ENCODE peak calls at places on chromosome 1, in ten cellular contexts. G is H4; F is NCI-H1105 treated with DMSO at 0.1 percent for 48 hours; W is NB4; Q is GM12891; Z is DMS 273 treated with DMSO at 0.1 percent for 48 hours; S is erythroblast; V is psoas muscle; K is H7; X is activated CD8-positive, alpha-beta memory T cell treated with anti-CD3 and anti-CD28 coated beads for 1 hour. H is an unnamed sample.
A peak's percentile ranks its signal among the peaks of the same experiment; 100 is the strongest.

GRCh38 chr1:57017201-57017600 is 51.4 kb upstream of the C8B start:
- DNase-seq in Z (no peak), F (no peak), G (no peak), W (no peak), Q (no peak), K (peak; percentile 28), X (no peak), S (no peak), V (no peak), H (no peak)

GRCh38 chr1:231629132-231629531 is 2.5 kb downstream of the DISC1 start:
- DNase-seq in Q (no peak), V (peak; percentile 43), Z (no peak), G (peak; percentile 62), X (no peak), K (no peak), F (no peak), W (peak; percentile 85), S (no peak), H (no peak)

GRCh38 chr1:104291156-104291555 is 541.5 kb downstream of the AMY1C start:
- DNase-seq in G (no peak), S (no peak), Z (no peak), F (no peak), X (no peak), K (no peak), Q (no peak), V (no peak), W (no peak), H (no peak)

GRCh38 chr1:3350441-3351261 is 103.8 kb upstream of the ARHGEF16 start:
- DNase-seq in K (no peak), G (no peak), V (peak; percentile 42), Z (peak; percentile 8), X (no peak), F (no peak), Q (no peak), S (no peak), W (no peak), H (no peak)

GRCh38 chr1:206935491-206936067 is 10.7 kb downstream of the PIGR start:
- DNase-seq in X (no peak), S (peak; percentile 80), G (peak; percentile 41), W (peak; percentile 71), V (no peak), K (peak; percentile 90), Q (peak; percentile 60), F (no peak), Z (no peak), H (peak; percentile 61)

GRCh38 chr1:52158218-52158617 is 16.3 kb downstream of the ZFYVE9 start:
- DNase-seq in F (no peak), K (no peak), V (no peak), Z (no peak), S (no peak), G (no peak), W (no peak), Q (no peak), X (no peak), H (no peak)

GRCh38 chr1:47323475-47324105 is 9.6 kb upstream of the STIL start:
- DNase-seq in X (no peak), Z (no peak), G (no peak), Q (no peak), F (no peak), S (no peak), V (no peak), K (no peak), W (no peak), H (no peak)

GRCh38 chr1:95002657-95003432 is 69.9 kb downstream of the ALG14 start:
- DNase-seq in S (no peak), Q (no peak), F (no peak), W (no peak), G (no peak), X (no peak), Z (peak; percentile 24), V (no peak), K (no peak), H (no peak)

GRCh38 chr1:146012703-146013565 is 8.6 kb downstream of the HJV start:
- DNase-seq in Z (peak; percentile 58), V (no peak), S (peak; percentile 86), K (peak; percentile 59), Q (no peak), X (peak; percentile 16), G (peak; percentile 78), W (peak; percentile 80), F (peak; percentile 78), H (no peak)

GRCh38 chr1:201745023-201745422 is 83.9 kb upstream of the IPO9 start:
- DNase-seq in V (no peak), Z (no peak), K (no peak), S (no peak), W (no peak), F (no peak), X (no peak), G (no peak), Q (no peak), H (no peak)